ENCODE peak calls at places on chromosomes 3 and 15, in nine cellular contexts. One of them, this sample, is unnamed.

GRCh38 chr15:90701880-90702630 is 15.1 kb upstream of the BLM start:
- DNase-seq in esophagus muscularis mucosa: no peak
- DNase-seq in stomach: no peak
- DNase-seq in HepG2: no peak
- DNase-seq in SK-N-SH: no peak
- DNase-seq in H1: no peak
- DNase-seq in sigmoid colon: no peak
- DNase-seq in suprapubic skin: no peak
- DNase-seq in transverse colon: peak; percentile 18
- DNase-seq in this sample: no peak

GRCh38 chr3:187841552-187841951 is 96.3 kb upstream of the BCL6 start:
- DNase-seq in esophagus muscularis mucosa: peak; percentile 5
- DNase-seq in H1: no peak
- DNase-seq in stomach: no peak
- DNase-seq in HepG2: no peak
- DNase-seq in suprapubic skin: no peak
- DNase-seq in SK-N-SH: no peak
- DNase-seq in sigmoid colon: no peak
- DNase-seq in transverse colon: no peak
- DNase-seq in this sample: no peak

GRCh38 chr3:190414297-190414696 is 26.3 kb downstream of the CLDN16 start:
- DNase-seq in stomach: no peak
- DNase-seq in SK-N-SH: no peak
- DNase-seq in sigmoid colon: no peak
- DNase-seq in suprapubic skin: no peak
- DNase-seq in H1: no peak
- DNase-seq in HepG2: no peak
- DNase-seq in transverse colon: no peak
- DNase-seq in esophagus muscularis mucosa: no peak
- DNase-seq in this sample: no peak

GRCh38 chr3:33911525-33912322 is 113.3 kb downstream of the PDCD6IP start:
- DNase-seq in sigmoid colon: no peak
- DNase-seq in suprapubic skin: no peak
- DNase-seq in HepG2: no peak
- DNase-seq in stomach: no peak
- DNase-seq in SK-N-SH: no peak
- DNase-seq in transverse colon: no peak
- DNase-seq in H1: no peak
- DNase-seq in esophagus muscularis mucosa: no peak
- DNase-seq in this sample: no peak

GRCh38 chr15:55289573-55290360 is at the start of gene RAB27A:
- DNase-seq in transverse colon: peak; percentile 84
- DNase-seq in sigmoid colon: peak; percentile 85
- DNase-seq in SK-N-SH: peak; percentile 85
- DNase-seq in HepG2: peak; percentile 64
- DNase-seq in stomach: peak; percentile 85
- DNase-seq in esophagus muscularis mucosa: no peak
- DNase-seq in H1: no peak
- DNase-seq in suprapubic skin: peak; percentile 88
- DNase-seq in this sample: peak; percentile 73

GRCh38 chr3:150521458-150521857 is 24.8 kb downstream of the SERP1 start:
- DNase-seq in esophagus muscularis mucosa: no peak
- DNase-seq in SK-N-SH: no peak
- DNase-seq in suprapubic skin: no peak
- DNase-seq in HepG2: no peak
- DNase-seq in transverse colon: no peak
- DNase-seq in sigmoid colon: no peak
- DNase-seq in H1: no peak
- DNase-seq in stomach: no peak
- DNase-seq in this sample: no peak

GRCh38 chr3:32460031-32460749 is 42.5 kb downstream of the CMTM6 start:
- DNase-seq in H1: peak; percentile 60
- DNase-seq in HepG2: no peak
- DNase-seq in esophagus muscularis mucosa: peak; percentile 89
- DNase-seq in transverse colon: peak; percentile 53
- DNase-seq in stomach: no peak
- DNase-seq in suprapubic skin: no peak
- DNase-seq in sigmoid colon: no peak
- DNase-seq in SK-N-SH: no peak
- DNase-seq in this sample: no peak

GRCh38 chr15:42511010-42511396 is 15.6 kb downstream of the SNAP23 start:
- DNase-seq in H1: no peak
- DNase-seq in esophagus muscularis mucosa: no peak
- DNase-seq in sigmoid colon: no peak
- DNase-seq in transverse colon: no peak
- DNase-seq in HepG2: no peak
- DNase-seq in suprapubic skin: no peak
- DNase-seq in SK-N-SH: no peak
- DNase-seq in stomach: no peak
- DNase-seq in this sample: no peak

GRCh38 chr3:32138545-32139104 is 32.2 kb downstream of the GPD1L start:
- DNase-seq in stomach: no peak
- DNase-seq in transverse colon: no peak
- DNase-seq in SK-N-SH: peak; percentile 34
- DNase-seq in H1: no peak
- DNase-seq in esophagus muscularis mucosa: no peak
- DNase-seq in sigmoid colon: no peak
- DNase-seq in suprapubic skin: no peak
- DNase-seq in HepG2: no peak
- DNase-seq in this sample: no peak

GRCh38 chr3:186213946-186214345 is 105.1 kb upstream of the ETV5 start:
- DNase-seq in suprapubic skin: no peak
- DNase-seq in transverse colon: no peak
- DNase-seq in stomach: no peak
- DNase-seq in esophagus muscularis mucosa: no peak
- DNase-seq in sigmoid colon: no peak
- DNase-seq in H1: no peak
- DNase-seq in SK-N-SH: no peak
- DNase-seq in HepG2: no peak
- DNase-seq in this sample: no peak

GRCh38 chr3:159548675-159549335 is 439.8 kb upstream of the IL12A start:
- DNase-seq in transverse colon: no peak
- DNase-seq in suprapubic skin: no peak
- DNase-seq in sigmoid colon: no peak
- DNase-seq in esophagus muscularis mucosa: no peak
- DNase-seq in stomach: no peak
- DNase-seq in SK-N-SH: no peak
- DNase-seq in H1: no peak
- DNase-seq in HepG2: no peak
- DNase-seq in this sample: no peak

GRCh38 chr3:12746419-12746818 is 12.6 kb downstream of the TMEM40 start:
- DNase-seq in H1: no peak
- DNase-seq in transverse colon: no peak
- DNase-seq in HepG2: no peak
- DNase-seq in stomach: no peak
- DNase-seq in sigmoid colon: no peak
- DNase-seq in suprapubic skin: no peak
- DNase-seq in SK-N-SH: no peak
- DNase-seq in esophagus muscularis mucosa: no peak
- DNase-seq in this sample: no peak

GRCh38 chr3:12741205-12741604 is 17.9 kb downstream of the TMEM40 start:
- DNase-seq in HepG2: no peak
- DNase-seq in sigmoid colon: no peak
- DNase-seq in esophagus muscularis mucosa: no peak
- DNase-seq in stomach: no peak
- DNase-seq in transverse colon: no peak
- DNase-seq in H1: no peak
- DNase-seq in suprapubic skin: no peak
- DNase-seq in SK-N-SH: no peak
- DNase-seq in this sample: no peak

GRCh38 chr3:12743583-12743982 is 15.5 kb downstream of the TMEM40 start:
- DNase-seq in SK-N-SH: no peak
- DNase-seq in esophagus muscularis mucosa: no peak
- DNase-seq in transverse colon: no peak
- DNase-seq in sigmoid colon: no peak
- DNase-seq in suprapubic skin: no peak
- DNase-seq in stomach: no peak
- DNase-seq in H1: no peak
- DNase-seq in HepG2: no peak
- DNase-seq in this sample: no peak

GRCh38 chr3:12742330-12743107 is 16.5 kb downstream of the TMEM40 start:
- DNase-seq in H1: no peak
- DNase-seq in esophagus muscularis mucosa: no peak
- DNase-seq in stomach: no peak
- DNase-seq in SK-N-SH: no peak
- DNase-seq in transverse colon: no peak
- DNase-seq in suprapubic skin: no peak
- DNase-seq in sigmoid colon: no peak
- DNase-seq in HepG2: no peak
- DNase-seq in this sample: no peak

DNA sequence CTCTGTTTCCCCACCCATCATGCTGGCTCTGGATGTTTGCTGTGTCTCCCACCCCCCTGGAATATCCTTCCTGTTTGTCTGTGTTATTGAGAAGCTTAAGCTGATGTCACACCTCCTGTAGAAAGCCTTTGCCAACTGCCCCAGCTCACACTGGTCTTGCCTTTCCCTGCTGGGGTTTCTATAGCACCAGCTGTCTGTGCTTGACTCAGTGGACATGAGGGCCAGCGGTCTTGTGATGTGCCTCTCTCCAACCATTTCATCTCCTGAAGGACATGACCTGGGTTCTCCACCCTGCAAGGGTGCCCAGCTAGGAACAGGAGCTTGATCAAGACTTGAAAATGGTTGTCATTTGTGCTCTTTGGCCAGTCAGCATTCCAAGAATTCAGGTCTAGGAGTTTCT is 14.7 kb downstream of the TMEM40 start:
- DNase-seq in HepG2: no peak
- DNase-seq in SK-N-SH: no peak
- DNase-seq in stomach: no peak
- DNase-seq in H1: no peak
- DNase-seq in sigmoid colon: no peak
- DNase-seq in transverse colon: no peak
- DNase-seq in esophagus muscularis mucosa: no peak
- DNase-seq in suprapubic skin: no peak
- DNase-seq in this sample: no peak
- TF ChIP-seq POLR2AphosphoS5 in HepG2: no peak
- TF ChIP-seq POLR2AphosphoS5 in SK-N-SH: no peak
- TF ChIP-seq POLR2AphosphoS5 in stomach: no peak
- TF ChIP-seq POLR2AphosphoS5 in H1: no peak
- TF ChIP-seq POLR2AphosphoS5 in sigmoid colon: no peak
- TF ChIP-seq POLR2AphosphoS5 in transverse colon: no peak
- TF ChIP-seq POLR2AphosphoS5 in esophagus muscularis mucosa: no peak
- TF ChIP-seq POLR2AphosphoS5 in suprapubic skin: no peak
- TF ChIP-seq POLR2AphosphoS5 in this sample: no peak

GRCh38 chr3:152291649-152292066 is 22.9 kb downstream of the MBNL1 start:
- DNase-seq in esophagus muscularis mucosa: no peak
- DNase-seq in sigmoid colon: no peak
- DNase-seq in stomach: no peak
- DNase-seq in SK-N-SH: no peak
- DNase-seq in H1: no peak
- DNase-seq in HepG2: no peak
- DNase-seq in transverse colon: no peak
- DNase-seq in suprapubic skin: no peak
- DNase-seq in this sample: no peak
- H3K4me1 ChIP-seq in esophagus muscularis mucosa: peaks cover 84% of the 10 kb centered on the region
- H3K4me1 ChIP-seq in sigmoid colon: peaks cover 98% of the 10 kb centered on the region
- H3K4me1 ChIP-seq in stomach: peaks cover 93% of the 10 kb centered on the region
- H3K4me1 ChIP-seq in SK-N-SH: peaks cover 11% of the 10 kb centered on the region
- H3K4me1 ChIP-seq in H1: no peaks in the 10 kb centered on the region
- H3K4me1 ChIP-seq in HepG2: peaks cover 32% of the 10 kb centered on the region
- H3K4me1 ChIP-seq in transverse colon: peaks cover 11% of the 10 kb centered on the region
- H3K4me1 ChIP-seq in suprapubic skin: peaks cover 67% of the 10 kb centered on the region
- H3K4me1 ChIP-seq in this sample: no peaks in the 10 kb centered on the region

GRCh38 chr3:155110021-155110420 is 29.9 kb downstream of the MME start:
- DNase-seq in SK-N-SH: no peak
- DNase-seq in esophagus muscularis mucosa: no peak
- DNase-seq in transverse colon: no peak
- DNase-seq in H1: no peak
- DNase-seq in sigmoid colon: no peak
- DNase-seq in suprapubic skin: no peak
- DNase-seq in HepG2: no peak
- DNase-seq in stomach: no peak
- DNase-seq in this sample: no peak

GRCh38 chr3:155112661-155113389 is 32.7 kb downstream of the MME start:
- DNase-seq in H1: no peak
- DNase-seq in HepG2: no peak
- DNase-seq in suprapubic skin: no peak
- DNase-seq in esophagus muscularis mucosa: no peak
- DNase-seq in SK-N-SH: no peak
- DNase-seq in transverse colon: no peak
- DNase-seq in sigmoid colon: no peak
- DNase-seq in stomach: no peak
- DNase-seq in this sample: no peak

GRCh38 chr3:155106059-155106458 is 25.9 kb downstream of the MME start:
- DNase-seq in SK-N-SH: no peak
- DNase-seq in suprapubic skin: no peak
- DNase-seq in stomach: no peak
- DNase-seq in H1: no peak
- DNase-seq in sigmoid colon: no peak
- DNase-seq in HepG2: no peak
- DNase-seq in transverse colon: no peak
- DNase-seq in esophagus muscularis mucosa: no peak
- DNase-seq in this sample: no peak

GRCh38 chr3:155110996-155111901 is 31.1 kb downstream of the MME start:
- DNase-seq in HepG2: no peak
- DNase-seq in esophagus muscularis mucosa: no peak
- DNase-seq in SK-N-SH: no peak
- DNase-seq in transverse colon: no peak
- DNase-seq in suprapubic skin: no peak
- DNase-seq in sigmoid colon: no peak
- DNase-seq in H1: no peak
- DNase-seq in stomach: no peak
- DNase-seq in this sample: no peak

DNA sequence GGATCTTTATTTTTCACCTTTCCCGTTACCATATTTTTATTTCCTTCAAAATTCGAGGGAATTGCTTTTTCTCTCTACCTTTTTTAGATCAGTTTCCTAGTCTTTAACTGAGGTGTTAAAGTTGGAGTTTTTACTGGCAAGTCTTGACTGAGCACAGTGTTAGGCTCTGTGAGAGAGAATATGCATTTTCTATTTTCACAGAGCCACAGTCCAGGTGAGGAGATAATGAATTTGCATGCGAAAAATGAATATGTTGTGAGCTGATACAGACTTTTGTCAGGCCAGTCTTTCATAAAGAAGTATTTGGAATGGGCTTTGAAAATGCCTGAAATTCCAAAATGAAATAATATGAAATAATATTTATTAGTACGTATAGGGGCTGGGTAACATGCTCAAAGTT is 31.9 kb downstream of the MME start:
- DNase-seq in H1: no peak
- DNase-seq in esophagus muscularis mucosa: no peak
- DNase-seq in stomach: no peak
- DNase-seq in transverse colon: no peak
- DNase-seq in SK-N-SH: no peak
- DNase-seq in HepG2: no peak
- DNase-seq in suprapubic skin: no peak
- DNase-seq in sigmoid colon: no peak
- DNase-seq in this sample: no peak
- H3K4me3 ChIP-seq in H1: no peak overlapping the region
- H3K4me3 ChIP-seq in esophagus muscularis mucosa: no peak overlapping the region
- H3K4me3 ChIP-seq in stomach: no peak overlapping the region
- H3K4me3 ChIP-seq in transverse colon: no peak overlapping the region
- H3K4me3 ChIP-seq in SK-N-SH: no peak overlapping the region
- H3K4me3 ChIP-seq in HepG2: no peak overlapping the region
- H3K4me3 ChIP-seq in suprapubic skin: no peak overlapping the region
- H3K4me3 ChIP-seq in sigmoid colon: no peak overlapping the region
- H3K4me3 ChIP-seq in this sample: no peak overlapping the region

GRCh38 chr3:61991706-61992105 is 381.6 kb downstream of the FEZF2 start:
- DNase-seq in transverse colon: no peak
- DNase-seq in H1: no peak
- DNase-seq in stomach: no peak
- DNase-seq in esophagus muscularis mucosa: no peak
- DNase-seq in SK-N-SH: no peak
- DNase-seq in HepG2: no peak
- DNase-seq in sigmoid colon: no peak
- DNase-seq in suprapubic skin: no peak
- DNase-seq in this sample: no peak
- TF ChIP-seq POLR2AphosphoS5 in transverse colon: no peak
- TF ChIP-seq POLR2AphosphoS5 in H1: no peak
- TF ChIP-seq POLR2AphosphoS5 in stomach: no peak
- TF ChIP-seq POLR2AphosphoS5 in esophagus muscularis mucosa: no peak
- TF ChIP-seq POLR2AphosphoS5 in SK-N-SH: no peak
- TF ChIP-seq POLR2AphosphoS5 in HepG2: no peak
- TF ChIP-seq POLR2AphosphoS5 in sigmoid colon: no peak
- TF ChIP-seq POLR2AphosphoS5 in suprapubic skin: no peak
- TF ChIP-seq POLR2AphosphoS5 in this sample: no peak

This sample was measured in prostate gland.